ENCODE peak calls at places on chromosome 15, in seven cellular contexts. L, U, H, V, O, G and F are unnamed samples.

GRCh38 chr15:35986072-35986666 is 440.2 kb upstream of the DPH6 start:
- DNase-seq in U (peak), V (no peak), L (no peak), H (no peak), G (no peak), O (no peak), F (no peak)

GRCh38 chr15:55552926-55553325 is 35.2 kb downstream of the PYGO1 start:
- DNase-seq in V (no peak), H (no peak), L (peak), O (peak), U (peak), G (no peak), F (no peak)

GRCh38 chr15:79978694-79979519 is 7.9 kb upstream of the BCL2A1 start:
- DNase-seq in U (peak), V (no peak), G (peak), H (no peak), O (no peak), L (no peak), F (no peak)

GRCh38 chr15:63374686-63375520 is 6.7 kb downstream of the CA12 start:
- DNase-seq in U (peak), O (no peak), V (no peak), L (no peak), G (peak), H (no peak), F (no peak)

GRCh38 chr15:74821091-74821789 is 5.2 kb upstream of the CPLX3 start:
- DNase-seq in L (no peak), G (peak), V (no peak), U (no peak), O (peak), H (no peak), F (no peak)

GRCh38 chr15:69224383-69224782 is 63.9 kb downstream of the GLCE start:
- DNase-seq in V (no peak), H (no peak), G (no peak), O (peak), U (no peak), L (no peak), F (no peak)

GRCh38 chr15:99105516-99106341 is 849 bp downstream of the SYNM start:
- DNase-seq in L (peak), U (peak), G (peak), H (no peak), V (no peak), O (peak), F (peak)

GRCh38 chr15:80118956-80119355 is 33.8 kb upstream of the FAH start:
- DNase-seq in V (no peak), U (no peak), G (no peak), O (no peak), L (no peak), H (no peak), F (no peak)

GRCh38 chr15:90838066-90838465 is 30.3 kb upstream of the FURIN start:
- DNase-seq in G (no peak), U (no peak), O (no peak), H (no peak), L (no peak), V (no peak), F (no peak)

GRCh38 chr15:81531141-81531592 is 157.2 kb upstream of the TMC3 start:
- DNase-seq in H (no peak), V (no peak), O (peak), G (no peak), L (peak), U (peak), F (peak)

GRCh38 chr15:42494998-42495360 is 455 bp upstream of the SNAP23 start:
- DNase-seq in G (peak), V (peak), L (no peak), U (peak), H (no peak), O (no peak), F (no peak)

GRCh38 chr15:31338318-31338878 is 11.8 kb downstream of the KLF13 start:
- DNase-seq in U (peak), V (no peak), G (no peak), L (no peak), O (no peak), H (no peak), F (no peak)

GRCh38 chr15:72858205-72858604 is 74.6 kb upstream of the ADPGK start:
- DNase-seq in U (no peak), V (no peak), G (no peak), O (no peak), H (no peak), L (no peak), F (no peak)

GRCh38 chr15:43974852-43975251 is 148.1 kb downstream of the WDR76 start:
- DNase-seq in U (no peak), G (no peak), L (no peak), H (no peak), V (no peak), O (no peak), F (no peak)

GRCh38 chr15:22884344-22884743 is 45.9 kb downstream of the NIPA2 start:
- DNase-seq in O (peak), G (no peak), H (no peak), U (no peak), L (no peak), V (no peak), F (no peak)
- TF ChIP-seq CTCF in O (no peak), G (peak), H (peak), U (no peak), L (peak), V (no peak), F (peak)

GRCh38 chr15:94028809-94029208 is 202.6 kb upstream of the MCTP2 start:
- DNase-seq in G (no peak), L (no peak), U (no peak), V (no peak), O (no peak), H (no peak), F (no peak)
- TF ChIP-seq CTCF in G (no peak), L (no peak), U (no peak), V (no peak), O (no peak), H (no peak), F (no peak)

DNA sequence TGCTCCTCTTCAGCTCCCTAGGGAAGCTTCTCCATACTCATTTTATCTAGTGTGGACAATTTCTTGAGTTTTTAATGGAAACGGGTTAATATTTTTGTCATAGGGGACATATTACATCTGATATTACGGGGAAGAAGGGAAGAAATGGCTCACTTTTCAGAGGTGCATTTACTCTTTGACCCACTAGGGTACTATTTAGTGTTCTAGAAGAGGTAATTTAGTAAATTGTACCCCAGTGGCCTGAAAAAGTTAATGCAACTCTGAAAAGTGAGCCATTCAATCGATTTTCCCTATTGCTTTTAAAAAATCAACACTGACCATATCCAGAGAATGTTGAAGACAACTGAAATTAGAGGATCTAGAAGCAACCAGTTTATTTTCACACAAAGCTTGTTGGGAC is 71.2 kb downstream of the MAP2K5 start:
- DNase-seq in H (peak), U (no peak), L (no peak), G (no peak), V (no peak), O (no peak), F (no peak)
- TF ChIP-seq CTCF in H (peak), U (no peak), L (peak), G (no peak), V (no peak), O (no peak), F (peak)

DNA sequence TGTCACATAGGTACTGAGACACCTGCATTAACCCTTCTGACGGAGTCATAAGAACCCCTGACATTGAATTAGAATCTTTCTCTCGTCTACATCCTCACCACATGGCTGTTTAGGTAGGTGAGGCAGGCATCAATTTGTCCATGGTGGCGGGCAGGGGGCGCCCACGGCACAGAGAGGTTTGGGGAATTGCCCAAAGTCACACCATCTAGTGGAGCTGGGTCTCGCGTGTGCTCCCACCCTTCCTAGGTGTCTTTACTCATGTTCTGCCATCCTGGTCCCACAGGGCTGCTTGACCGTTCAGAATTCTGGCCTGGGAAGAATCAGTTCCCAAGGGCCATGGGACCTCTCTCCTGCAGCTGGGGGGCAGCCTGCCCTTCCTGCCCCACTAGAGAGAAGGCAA is 14.7 kb upstream of the DLL4 start:
- DNase-seq in O (no peak), L (no peak), H (no peak), G (no peak), V (no peak), U (no peak), F (no peak)
- TF ChIP-seq CTCF in O (no peak), L (no peak), H (peak), G (no peak), V (no peak), U (no peak), F (no peak)

GRCh38 chr15:39629906-39630305 is 49.0 kb downstream of the THBS1 start:
- DNase-seq in H (no peak), G (peak), L (no peak), V (no peak), U (no peak), O (no peak), F (no peak)

GRCh38 chr15:39629376-39629775 is 48.5 kb downstream of the THBS1 start:
- DNase-seq in L (no peak), O (no peak), V (no peak), H (no peak), G (peak), U (no peak), F (no peak)

GRCh38 chr15:39627456-39628130 is 46.7 kb downstream of the THBS1 start:
- DNase-seq in L (no peak), U (no peak), H (no peak), O (no peak), G (no peak), V (no peak), F (no peak)

GRCh38 chr15:39628821-39629220 is 47.9 kb downstream of the THBS1 start:
- DNase-seq in U (peak), V (no peak), L (no peak), G (peak), H (no peak), O (no peak), F (no peak)

GRCh38 chr15:39628131-39628482 is 47.2 kb downstream of the THBS1 start:
- DNase-seq in G (no peak), U (no peak), V (no peak), O (no peak), H (no peak), L (no peak), F (no peak)
- TF ChIP-seq CTCF in G (peak), U (no peak), V (no peak), O (no peak), H (no peak), L (no peak), F (peak)

DNA sequence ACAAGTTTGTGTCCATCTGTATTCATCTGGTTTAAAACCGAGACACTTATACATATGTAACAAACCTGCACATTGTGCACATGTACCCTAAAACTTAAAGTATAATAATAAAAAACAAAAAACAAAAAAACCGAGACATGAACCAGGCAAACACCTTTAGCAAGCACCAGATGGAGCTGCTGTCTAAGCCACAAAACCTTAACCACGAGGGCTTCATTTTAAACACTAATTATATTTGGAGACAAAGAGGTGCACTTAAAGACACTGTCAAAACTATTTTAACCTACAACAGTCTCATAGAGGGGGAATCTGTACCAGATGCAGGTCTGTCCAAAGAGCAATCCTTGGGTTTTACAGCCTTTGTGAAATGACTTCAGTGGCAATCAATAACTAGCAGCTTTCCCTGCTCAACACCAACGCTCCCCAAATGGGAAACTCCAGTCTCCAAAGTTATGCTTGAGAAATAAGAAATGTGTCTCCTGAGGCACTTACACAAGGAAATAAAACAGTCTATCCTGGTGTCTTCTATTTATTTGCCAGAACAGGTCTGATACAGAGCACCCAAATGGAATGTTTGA is 115.7 kb upstream of the TSPAN3 start:
- DNase-seq in H (no peak), V (no peak), L (no peak), G (peak), U (peak), O (no peak), F (no peak)
- TF ChIP-seq CTCF in H (peak), V (peak), L (peak), G (peak), U (peak), O (no peak), F (peak)